ENCODE peak calls at places on chromosomes 13 and 19, in four cellular contexts. J, D, S and M are unnamed samples.

GRCh38 chr19:39325778-39326680 is 5.4 kb upstream of the LRFN1 start:
- DNase-seq in S (no peak), D (peak; percentile 85), J (no peak), M (no peak)

GRCh38 chr13:112688560-112689497 is 1.0 kb upstream of the ATP11A start:
- DNase-seq in J (peak; percentile 1), D (no peak), S (peak; percentile 44), M (no peak)

GRCh38 chr13:30088312-30088855 is 219.0 kb downstream of the KATNAL1 start:
- DNase-seq in S (no peak), J (no peak), D (no peak), M (no peak)

GRCh38 chr13:30681489-30682242 is 53.7 kb upstream of the ALOX5AP start:
- DNase-seq in J (no peak), S (no peak), D (no peak), M (peak; percentile 85)

GRCh38 chr13:98959775-98960325 is 18.0 kb downstream of the DOCK9 start:
- DNase-seq in S (no peak), J (no peak), D (no peak), M (no peak)

GRCh38 chr19:29843180-29844051 is 31.6 kb downstream of the CCNE1 start:
- DNase-seq in D (no peak), J (no peak), S (peak; percentile 49), M (peak; percentile 35)

GRCh38 chr13:94784066-94784465 is 71.7 kb upstream of the SOX21 start:
- DNase-seq in S (no peak), D (no peak), J (no peak), M (peak; percentile 13)

GRCh38 chr13:28636677-28637317 is 22.1 kb upstream of the POMP start:
- DNase-seq in D (peak; percentile 22), S (peak; percentile 56), J (peak; percentile 83), M (peak; percentile 89)

GRCh38 chr19:18401580-18402112 is 4.2 kb upstream of the LRRC25 start:
- DNase-seq in J (peak; percentile 96), S (no peak), D (no peak), M (peak; percentile 84)

GRCh38 chr19:18541258-18541991 is 1.9 kb downstream of the FKBP8 start:
- DNase-seq in D (no peak), J (no peak), S (no peak), M (no peak)

GRCh38 chr19:23273594-23274412 is 23.6 kb upstream of the ZNF724 start:
- DNase-seq in D (peak; percentile 53), J (peak; percentile 94), S (peak; percentile 92), M (peak; percentile 93)
- TF ChIP-seq CTCF in D (no peak), J (peak; percentile 51), S (peak; percentile 9), M (peak; percentile 24)

GRCh38 chr19:49560358-49560900 is 19.9 kb downstream of the NOSIP start:
- DNase-seq in J (no peak), S (peak; percentile 70), D (no peak), M (no peak)

GRCh38 chr19:49565261-49565660 is 15.1 kb downstream of the NOSIP start:
- DNase-seq in J (no peak), S (no peak), D (no peak), M (peak; percentile 70)

GRCh38 chr19:49567722-49568454 is 12.5 kb downstream of the NOSIP start:
- DNase-seq in D (no peak), S (no peak), J (no peak), M (peak; percentile 46)

GRCh38 chr19:49566302-49566701 is 14.1 kb downstream of the NOSIP start:
- DNase-seq in S (no peak), J (no peak), D (no peak), M (no peak)

GRCh38 chr19:49564616-49565045 is 15.7 kb downstream of the NOSIP start:
- DNase-seq in J (no peak), S (no peak), D (no peak), M (no peak)
- H3K4me3 ChIP-seq in J (no peak overlapping the region), S (no peak overlapping the region), D (no peak overlapping the region), M (no peak overlapping the region)

GRCh38 chr19:35332817-35333216 is 3.8 kb downstream of the CD22 start:
- DNase-seq in J (peak; percentile 72), S (no peak), D (no peak), M (no peak)
- TF ChIP-seq CTCF in J (peak; percentile 27), S (no peak), D (no peak), M (no peak)

DNA sequence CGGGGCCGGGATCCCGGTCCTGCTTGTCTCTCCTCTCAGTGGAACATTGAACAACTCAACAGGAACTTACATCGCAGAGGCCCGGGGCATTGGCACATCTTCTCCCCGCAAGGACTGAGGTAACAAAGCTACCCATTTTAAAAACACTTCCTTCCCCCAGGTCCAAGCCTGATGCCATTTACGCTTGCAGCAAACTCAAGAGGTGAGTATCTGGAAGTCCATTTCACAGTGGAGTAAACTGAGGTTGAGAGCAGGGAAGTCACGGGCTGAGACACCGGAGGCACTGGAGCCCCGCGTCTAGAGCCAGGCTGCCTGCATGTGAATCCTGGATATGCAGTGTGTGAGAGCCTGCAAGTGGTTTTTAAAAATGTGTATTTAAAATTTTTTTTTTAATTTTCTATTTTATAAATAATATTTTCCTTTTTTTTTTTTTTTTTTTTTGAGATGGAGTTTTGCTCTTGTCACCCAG is 492 bp upstream of the PGLYRP1 start:
- DNase-seq in J (no peak), D (no peak), S (no peak), M (no peak)
- H3K4me3 ChIP-seq in J (no peak overlapping the region), D (no peak overlapping the region), S (no peak overlapping the region), M (no peak overlapping the region)

DNA sequence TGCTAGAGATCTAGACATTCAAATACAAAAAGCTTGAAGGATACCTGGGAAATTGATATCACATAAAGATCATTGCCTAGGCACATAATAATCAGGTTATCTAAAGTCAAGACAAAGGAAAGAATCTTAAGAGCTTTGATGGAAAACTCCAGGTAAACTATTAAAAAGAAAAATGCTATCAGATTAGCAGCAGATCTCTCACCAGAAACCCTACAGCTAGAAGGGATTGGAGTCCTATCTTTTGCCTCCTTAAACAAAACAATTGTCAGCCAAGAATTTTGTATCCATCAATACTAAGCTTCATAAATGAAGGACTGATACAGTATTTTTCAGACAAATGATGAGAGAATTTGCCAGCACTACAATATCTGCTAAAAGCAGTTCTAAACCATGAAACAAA is 682.4 kb upstream of the ATXN8OS start:
- DNase-seq in D (no peak), S (no peak), J (no peak), M (no peak)
- TF ChIP-seq CTCF in D (no peak), S (no peak), J (no peak), M (no peak)